ENCODE peak calls at places on chromosomes 6 and 20, in ten cellular contexts. E is H1; O is H9; L is CD8-positive, alpha-beta T cell; A is astrocyte of the spinal cord; Z is endothelial cell; T is Calu3; Q is AG04450; R is HFFc6; B is cardiac fibroblast. V is an unnamed sample.

GRCh38 chr6:108238321-108238720 is 22.5 kb downstream of the SNX3 start:
- DNase-seq in E (no peak), O (no peak), L (no peak), A (no peak), Z (no peak), T (no peak), Q (no peak), R (no peak), B (no peak), V (no peak)

GRCh38 chr6:15331143-15331542 is 85.3 kb downstream of the JARID2 start:
- DNase-seq in E (peak), O (no peak), L (no peak), A (no peak), Z (no peak), T (no peak), Q (no peak), R (no peak), B (peak), V (peak)

GRCh38 chr6:7684843-7685242 is 41.1 kb upstream of the BMP6 start:
- DNase-seq in E (peak), O (peak), L (no peak), A (no peak), Z (no peak), T (no peak), Q (no peak), R (no peak), B (no peak), V (no peak)

GRCh38 chr20:17685168-17685567 is 3.1 kb upstream of the RRBP1 start:
- DNase-seq in E (no peak), O (no peak), L (no peak), A (no peak), Z (no peak), T (no peak), Q (no peak), R (no peak), B (no peak), V (no peak)

GRCh38 chr6:12545837-12546658 is 170.5 kb upstream of the PHACTR1 start:
- DNase-seq in E (no peak), O (no peak), L (no peak), A (peak), Z (no peak), T (peak), Q (peak), R (peak), B (peak), V (peak)

GRCh38 chr6:149846321-149846720 is 17.8 kb downstream of the LRP11 start:
- DNase-seq in E (no peak), O (no peak), L (no peak), A (peak), Z (no peak), T (peak), Q (peak), R (peak), B (peak), V (peak)

GRCh38 chr6:36285187-36285612 is 15.3 kb downstream of the PNPLA1 start:
- DNase-seq in E (peak), O (peak), L (no peak), A (no peak), Z (no peak), T (no peak), Q (no peak), R (no peak), B (no peak), V (no peak)

GRCh38 chr6:30641048-30641447 is 5.9 kb upstream of the C6orf136 start:
- DNase-seq in E (no peak), O (no peak), L (no peak), A (no peak), Z (no peak), T (no peak), Q (no peak), R (no peak), B (no peak), V (no peak)

GRCh38 chr6:139925894-139926641 is 551.6 kb upstream of the CITED2 start:
- DNase-seq in E (no peak), O (no peak), L (no peak), A (peak), Z (no peak), T (no peak), Q (peak), R (peak), B (peak), V (peak)

GRCh38 chr20:43959920-43960227 is 45.2 kb downstream of the TOX2 start:
- DNase-seq in E (no peak), O (no peak), L (no peak), A (no peak), Z (no peak), T (no peak), Q (no peak), R (no peak), B (no peak), V (no peak)

GRCh38 chr6:170130771-170131241 is 160.1 kb downstream of the DLL1 start:
- DNase-seq in E (no peak), O (peak), L (no peak), A (no peak), Z (no peak), T (no peak), Q (no peak), R (no peak), B (no peak), V (no peak)

GRCh38 chr6:137808191-137808590 is 58.9 kb upstream of the TNFAIP3 start:
- DNase-seq in E (no peak), O (no peak), L (no peak), A (peak), Z (no peak), T (no peak), Q (no peak), R (peak), B (peak), V (peak)

GRCh38 chr6:125262026-125263013 is 39.4 kb downstream of the HDDC2 start:
- DNase-seq in E (no peak), O (no peak), L (no peak), A (peak), Z (no peak), T (no peak), Q (no peak), R (peak), B (peak), V (no peak)

GRCh38 chr6:1747531-1747930 is 137.8 kb downstream of the FOXC1 start:
- DNase-seq in E (no peak), O (no peak), L (no peak), A (no peak), Z (no peak), T (no peak), Q (no peak), R (no peak), B (no peak), V (no peak)

GRCh38 chr6:34238507-34239239 is 2.0 kb downstream of the HMGA1 start:
- DNase-seq in E (no peak), O (no peak), L (no peak), A (peak), Z (no peak), T (no peak), Q (no peak), R (no peak), B (peak), V (no peak)

GRCh38 chr6:156777577-156777865 is 343 bp downstream of the ARID1B start:
- DNase-seq in E (no peak), O (no peak), L (no peak), A (no peak), Z (no peak), T (no peak), Q (no peak), R (no peak), B (no peak), V (no peak)

GRCh38 chr20:43726333-43726732 is 469 bp downstream of the GTSF1L start:
- DNase-seq in E (no peak), O (no peak), L (no peak), A (no peak), Z (no peak), T (no peak), Q (no peak), R (no peak), B (no peak), V (no peak)

GRCh38 chr6:2162089-2162465 is 83.3 kb downstream of the GMDS start:
- DNase-seq in E (no peak), O (no peak), L (no peak), A (no peak), Z (no peak), T (no peak), Q (no peak), R (no peak), B (peak), V (no peak)

GRCh38 chr6:25832307-25832662 is 433 bp upstream of the SLC17A1 start:
- DNase-seq in E (no peak), O (no peak), L (no peak), A (no peak), Z (no peak), T (no peak), Q (no peak), R (no peak), B (no peak), V (no peak)

GRCh38 chr6:106728296-106728870 is 99.0 kb downstream of the QRSL1 start:
- DNase-seq in E (no peak), O (no peak), L (no peak), A (no peak), Z (no peak), T (no peak), Q (no peak), R (no peak), B (no peak), V (no peak)

GRCh38 chr20:32772046-32772445 is 9.9 kb downstream of the DNMT3B start:
- DNase-seq in E (no peak), O (no peak), L (no peak), A (no peak), Z (no peak), T (no peak), Q (no peak), R (no peak), B (no peak), V (no peak)

GRCh38 chr6:44126320-44127149 is 717 bp downstream of the MRPL14 start:
- DNase-seq in E (peak), O (peak), L (peak), A (peak), Z (peak), T (peak), Q (no peak), R (peak), B (peak), V (peak)

GRCh38 chr6:43578748-43579147 is 2.8 kb downstream of the POLH start:
- DNase-seq in E (no peak), O (no peak), L (no peak), A (no peak), Z (no peak), T (no peak), Q (no peak), R (no peak), B (peak), V (peak)

GRCh38 chr6:1832844-1833787 is 223.4 kb downstream of the FOXC1 start:
- DNase-seq in E (no peak), O (no peak), L (no peak), A (peak), Z (no peak), T (no peak), Q (no peak), R (peak), B (peak), V (peak)

GRCh38 chr20:40191573-40191972 is 497.5 kb downstream of the MAFB start:
- DNase-seq in E (no peak), O (no peak), L (no peak), A (no peak), Z (no peak), T (no peak), Q (no peak), R (no peak), B (no peak), V (no peak)

GRCh38 chr6:52403627-52404026 is 16.5 kb upstream of the EFHC1 start:
- DNase-seq in E (no peak), O (no peak), L (no peak), A (no peak), Z (no peak), T (peak), Q (no peak), R (no peak), B (no peak), V (no peak)

GRCh38 chr6:10429638-10430427 is 15.0 kb upstream of the TFAP2A start:
- DNase-seq in E (peak), O (no peak), L (no peak), A (no peak), Z (no peak), T (peak), Q (no peak), R (no peak), B (peak), V (peak)

GRCh38 chr6:10426781-10427279 is 12.0 kb upstream of the TFAP2A start:
- DNase-seq in E (no peak), O (no peak), L (no peak), A (no peak), Z (no peak), T (no peak), Q (no peak), R (no peak), B (no peak), V (no peak)

GRCh38 chr6:10425177-10425972 is 10.5 kb upstream of the TFAP2A start:
- DNase-seq in E (no peak), O (no peak), L (no peak), A (no peak), Z (no peak), T (no peak), Q (no peak), R (no peak), B (peak), V (peak)

GRCh38 chr6:10424005-10424404 is 9.1 kb upstream of the TFAP2A start:
- DNase-seq in E (peak), O (no peak), L (no peak), A (no peak), Z (no peak), T (peak), Q (no peak), R (no peak), B (no peak), V (no peak)

GRCh38 chr6:10425973-10426780 is 11.3 kb upstream of the TFAP2A start:
- DNase-seq in E (peak), O (peak), L (no peak), A (no peak), Z (peak), T (peak), Q (no peak), R (peak), B (peak), V (peak)
- TF ChIP-seq CTCF in E (no peak), O (no peak), L (no peak), A (no peak), Z (no peak), T (no peak), Q (no peak), R (peak), B (no peak), V (no peak)

DNA sequence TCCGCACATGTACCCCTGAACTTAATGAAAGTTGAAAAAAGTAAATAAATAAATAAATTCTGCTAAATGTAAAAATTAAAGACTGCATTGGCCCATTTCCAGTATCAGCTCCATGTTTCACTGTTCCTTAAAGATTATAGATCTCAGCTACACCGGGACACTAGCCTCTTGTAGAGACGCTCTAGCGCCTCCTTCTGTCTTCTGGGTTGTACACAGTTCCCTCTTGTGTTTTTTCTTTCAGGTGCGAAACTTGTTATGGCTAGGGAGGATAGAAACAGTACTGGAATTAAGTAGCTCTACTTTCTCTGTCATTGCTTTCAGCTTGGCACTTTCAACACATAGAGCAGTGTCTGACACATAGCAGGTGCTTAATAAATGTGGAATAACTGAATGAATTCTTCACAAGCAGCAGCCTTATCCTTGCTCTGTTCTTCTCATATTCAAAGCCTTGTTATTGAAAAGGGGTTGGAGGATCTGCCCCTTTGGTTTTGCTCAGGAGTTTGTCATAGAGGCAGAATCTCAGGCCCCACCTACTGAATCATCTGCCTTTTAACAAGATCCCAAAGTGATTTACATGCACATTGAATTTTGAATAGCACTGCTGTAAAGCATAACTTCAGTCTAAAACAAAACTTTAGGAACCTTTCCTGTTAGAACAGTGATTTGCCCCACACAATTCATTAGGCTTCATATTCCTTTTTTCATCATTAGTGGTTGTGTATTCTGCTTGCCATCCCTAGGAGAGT is 92.3 kb downstream of the FIG4 start:
- DNase-seq in E (peak), O (peak), L (no peak), A (no peak), Z (peak), T (no peak), Q (no peak), R (no peak), B (peak), V (no peak)
- TF ChIP-seq CTCF in E (peak), O (peak), L (no peak), A (peak), Z (no peak), T (no peak), Q (peak), R (peak), B (peak), V (peak)

GRCh38 chr6:122082370-122082769 is 317.1 kb upstream of the HSF2 start:
- DNase-seq in E (no peak), O (no peak), L (no peak), A (no peak), Z (no peak), T (no peak), Q (no peak), R (no peak), B (no peak), V (no peak)
- TF ChIP-seq CTCF in E (no peak), O (no peak), L (no peak), A (no peak), Z (no peak), T (no peak), Q (no peak), R (no peak), B (no peak), V (no peak)

GRCh38 chr6:158869604-158870417 is 50.6 kb upstream of the EZR start:
- DNase-seq in E (peak), O (peak), L (peak), A (peak), Z (peak), T (peak), Q (peak), R (peak), B (peak), V (peak)
- TF ChIP-seq CTCF in E (no peak), O (peak), L (no peak), A (no peak), Z (no peak), T (no peak), Q (no peak), R (peak), B (no peak), V (peak)

DNA sequence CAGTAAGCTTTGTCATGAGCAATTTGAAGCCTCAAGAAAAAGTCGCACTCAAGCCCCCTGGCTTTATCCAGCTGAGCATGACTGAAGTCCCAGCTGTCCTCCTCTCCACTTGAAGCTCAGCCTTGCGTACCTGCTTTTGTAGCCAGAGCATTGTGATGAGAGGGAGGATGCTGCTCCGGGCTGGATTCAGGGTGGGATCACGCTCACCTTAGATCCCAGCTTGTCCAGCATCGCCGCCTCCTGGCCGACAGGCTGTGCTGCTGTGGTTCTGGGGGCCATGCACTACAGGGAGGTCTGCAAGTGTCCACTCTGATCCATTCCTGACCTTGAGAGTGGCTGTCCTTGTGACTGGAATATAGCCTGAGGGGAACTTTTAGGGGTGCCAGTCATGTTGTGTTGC is 495.6 kb downstream of the CDH26 start:
- DNase-seq in E (peak), O (peak), L (no peak), A (no peak), Z (peak), T (no peak), Q (no peak), R (no peak), B (no peak), V (no peak)
- TF ChIP-seq CTCF in E (peak), O (peak), L (no peak), A (peak), Z (no peak), T (no peak), Q (peak), R (no peak), B (no peak), V (no peak)

V was measured in fibroblast of villous mesenchyme.